ENCODE peak calls at places on chromosomes 4 and X, in seven cellular contexts. U is left ventricle myocardium superior, R is T-helper 2 cell, H is HEK293T, M is hypothalamus, T is ELF-1, C is NCI-H774. B is an unnamed sample.

GRCh38 chr4:109044446-109044845 is 258.0 kb downstream of the COL25A1 start:
- DNase-seq in U (no peak), R (no peak), H (no peak), M (no peak), T (no peak), C (no peak), B (no peak)

GRCh38 chr4:113094802-113095201 is 45.3 kb downstream of the ANK2 start:
- DNase-seq in U (no peak), R (no peak), H (peak), M (no peak), T (no peak), C (no peak), B (no peak)

GRCh38 chrX:5959286-5959685 is 269.4 kb downstream of the NLGN4X start:
- DNase-seq in U (no peak), R (no peak), H (no peak), M (no peak), T (no peak), C (no peak), B (no peak)

GRCh38 chr4:120829113-120829831 is 93.3 kb downstream of the PRDM5 start:
- DNase-seq in U (no peak), R (no peak), H (no peak), M (no peak), T (no peak), C (no peak), B (no peak)

GRCh38 chrX:31268359-31268758 is 196.5 kb upstream of the FTHL17 start:
- DNase-seq in U (no peak), R (no peak), H (peak), M (no peak), T (peak), C (no peak), B (peak)

GRCh38 chr4:82499705-82500104 is 62.1 kb downstream of the TMEM150C start:
- DNase-seq in U (no peak), R (no peak), H (no peak), M (no peak), T (no peak), C (no peak), B (no peak)

GRCh38 chrX:131979116-131979515 is 44.0 kb upstream of the STK26 start:
- DNase-seq in U (no peak), R (no peak), H (no peak), M (no peak), T (no peak), C (no peak), B (no peak)

GRCh38 chrX:119686087-119686639 is 6.8 kb downstream of the SEPTIN6 start:
- DNase-seq in U (no peak), R (no peak), H (no peak), M (no peak), T (peak), C (no peak), B (peak)

GRCh38 chrX:44873415-44874270 is 655 bp downstream of the KDM6A start:
- DNase-seq in U (peak), R (peak), H (peak), M (peak), T (peak), C (peak), B (peak)

GRCh38 chr4:70737006-70737405 is 15.2 kb downstream of the RUFY3 start:
- DNase-seq in U (no peak), R (no peak), H (no peak), M (no peak), T (no peak), C (no peak), B (peak)

GRCh38 chrX:103688949-103689348 is 2.5 kb upstream of the MORF4L2 start:
- DNase-seq in U (no peak), R (no peak), H (peak), M (no peak), T (peak), C (peak), B (peak)